ENCODE peak calls at places on chromosomes 16 and 17, in six cellular contexts. L is neuronal stem cell, D is WTC11, F is right atrium auricular region, I is EL, J is iris pigment epithelial cell. T is an unnamed sample.

GRCh38 chr17:50523208-50523607 is 9.3 kb upstream of the EPN3 start:
- DNase-seq in J (no peak), D (no peak), L (no peak), I (no peak), F (no peak), T (no peak)

GRCh38 chr16:71360378-71360777 is 1.9 kb downstream of the CALB2 start:
- DNase-seq in L (no peak), J (peak), F (no peak), D (no peak), I (peak), T (peak)

GRCh38 chr16:3780570-3780969 is 63.2 kb upstream of the TRAP1 start:
- DNase-seq in D (no peak), J (peak), L (no peak), F (no peak), I (peak), T (no peak)

GRCh38 chr17:65794572-65794971 is 233.1 kb upstream of the AXIN2 start:
- DNase-seq in D (peak), J (peak), L (no peak), I (peak), F (no peak), T (peak)

GRCh38 chr17:17837380-17837821 is 615 bp upstream of the SREBF1 start:
- DNase-seq in L (no peak), I (peak), F (peak), D (no peak), J (peak), T (peak)

GRCh38 chr17:79821331-79822095 is 17.7 kb downstream of the CBX4 start:
- DNase-seq in D (no peak), F (no peak), I (no peak), J (no peak), L (no peak), T (no peak)

GRCh38 chr17:41615454-41615853 is 2.9 kb upstream of the KRT16 start:
- DNase-seq in F (no peak), I (no peak), D (no peak), L (no peak), J (peak), T (no peak)

GRCh38 chr16:15572329-15573001 is 70.5 kb downstream of the MARF1 start:
- DNase-seq in D (no peak), L (no peak), J (peak), I (peak), F (no peak), T (peak)

GRCh38 chr16:74709477-74709877 is 8.8 kb upstream of the MLKL start:
- DNase-seq in D (peak), I (peak), J (peak), F (peak), L (peak), T (peak)

GRCh38 chr16:24883714-24884151 is 38.0 kb downstream of the SLC5A11 start:
- DNase-seq in I (no peak), F (no peak), J (no peak), L (no peak), D (no peak), T (no peak)

T was measured in astrocyte.